ENCODE peak calls at places on chromosome 12, in six cellular contexts. V is neuronal stem cell, R is IMR-90, Y is mesenchymal stem cell, B is H1, F is mesendoderm. M is an unnamed sample.

GRCh38 chr12:64678248-64678647 is 68.0 kb downstream of the RASSF3 start:
- DNase-seq in V (no peak), R (no peak), Y (no peak), B (no peak), F (no peak), M (no peak)

GRCh38 chr12:69779928-69780327 is 41.3 kb downstream of the RAB3IP start:
- DNase-seq in V (peak), R (peak), Y (peak), B (peak), F (peak), M (peak)

GRCh38 chr12:122406701-122407154 is 15.7 kb downstream of the CLIP1 start:
- DNase-seq in V (no peak), R (peak), Y (peak), B (no peak), F (peak), M (no peak)

GRCh38 chr12:68267892-68268396 is 14.5 kb upstream of the IL22 start:
- DNase-seq in V (no peak), R (peak), Y (peak), B (no peak), F (no peak), M (no peak)

GRCh38 chr12:110693731-110694130 is 4.8 kb upstream of the HVCN1 start:
- DNase-seq in V (no peak), R (no peak), Y (no peak), B (no peak), F (no peak), M (no peak)

GRCh38 chr12:129401572-129401971 is 502.3 kb downstream of the TMEM132D start:
- DNase-seq in V (no peak), R (no peak), Y (no peak), B (no peak), F (peak), M (no peak)

GRCh38 chr12:106974525-106974924 is 12.4 kb downstream of the MTERF2 start:
- DNase-seq in V (no peak), R (no peak), Y (no peak), B (no peak), F (no peak), M (no peak)

GRCh38 chr12:79006306-79006705 is 141.7 kb downstream of the SYT1 start:
- DNase-seq in V (no peak), R (peak), Y (peak), B (no peak), F (peak), M (no peak)

GRCh38 chr12:111395557-111396187 is 10.1 kb upstream of the SH2B3 start:
- DNase-seq in V (no peak), R (no peak), Y (no peak), B (no peak), F (no peak), M (no peak)

GRCh38 chr12:18204053-18204452 is 57.3 kb upstream of the PIK3C2G start:
- DNase-seq in V (no peak), R (no peak), Y (no peak), B (no peak), F (peak), M (no peak)

GRCh38 chr12:27048822-27049752 is 26.7 kb downstream of the MED21 start:
- DNase-seq in V (no peak), R (peak), Y (peak), B (no peak), F (peak), M (no peak)

GRCh38 chr12:62686938-62687337 is 220.3 kb downstream of the MON2 start:
- DNase-seq in V (no peak), R (no peak), Y (no peak), B (no peak), F (no peak), M (no peak)

GRCh38 chr12:112539221-112539620 is 120.5 kb downstream of the PTPN11 start:
- DNase-seq in V (no peak), R (no peak), Y (peak), B (no peak), F (no peak), M (no peak)

GRCh38 chr12:94175763-94176660 is 27.6 kb downstream of the PLXNC1 start:
- DNase-seq in V (no peak), R (peak), Y (peak), B (no peak), F (no peak), M (no peak)

GRCh38 chr12:67786086-67786485 is 137.5 kb downstream of the DYRK2 start:
- DNase-seq in V (no peak), R (no peak), Y (no peak), B (no peak), F (no peak), M (no peak)

GRCh38 chr12:18677189-18677588 is 60.6 kb downstream of the PLCZ1 start:
- DNase-seq in V (no peak), R (no peak), Y (no peak), B (no peak), F (no peak), M (no peak)

GRCh38 chr12:100574262-100575074 is 984 bp downstream of the GAS2L3 start:
- DNase-seq in V (peak), R (no peak), Y (peak), B (no peak), F (peak), M (peak)

GRCh38 chr12:49666176-49666575 is 41.0 kb downstream of the FMNL3 start:
- DNase-seq in V (no peak), R (no peak), Y (no peak), B (no peak), F (no peak), M (no peak)

GRCh38 chr12:124607681-124608425 is 40.4 kb upstream of the NCOR2 start:
- DNase-seq in V (no peak), R (no peak), Y (no peak), B (no peak), F (no peak), M (no peak)

GRCh38 chr12:9869307-9870161 is at the start of gene CLEC2B:
- DNase-seq in V (no peak), R (peak), Y (peak), B (no peak), F (no peak), M (no peak)

GRCh38 chr12:97557116-97557515 is 94.5 kb downstream of the RMST start:
- DNase-seq in V (no peak), R (no peak), Y (no peak), B (no peak), F (no peak), M (no peak)

GRCh38 chr12:92108651-92109050 is 37.0 kb downstream of the BTG1 start:
- DNase-seq in V (no peak), R (peak), Y (peak), B (no peak), F (peak), M (no peak)

GRCh38 chr12:90858261-90858660 is 96.7 kb downstream of the CCER1 start:
- DNase-seq in V (peak), R (peak), Y (no peak), B (no peak), F (no peak), M (no peak)

GRCh38 chr12:110199360-110200123 is 75.4 kb downstream of the IFT81 start:
- DNase-seq in V (no peak), R (peak), Y (peak), B (peak), F (peak), M (peak)

GRCh38 chr12:68263366-68263765 is 10.0 kb upstream of the IL22 start:
- DNase-seq in V (no peak), R (peak), Y (peak), B (no peak), F (no peak), M (no peak)

GRCh38 chr12:108697905-108698304 is 33.4 kb downstream of the CORO1C start:
- DNase-seq in V (no peak), R (no peak), Y (no peak), B (no peak), F (no peak), M (no peak)

GRCh38 chr12:58774731-58775130 is 145.6 kb downstream of the LRIG3 start:
- DNase-seq in V (no peak), R (no peak), Y (no peak), B (no peak), F (no peak), M (no peak)

GRCh38 chr12:114038962-114039361 is 72.8 kb upstream of the RBM19 start:
- DNase-seq in V (no peak), R (no peak), Y (no peak), B (no peak), F (no peak), M (no peak)

GRCh38 chr12:6430124-6430989 is 14.4 kb upstream of the CD27 start:
- DNase-seq in V (no peak), R (peak), Y (peak), B (no peak), F (no peak), M (no peak)

GRCh38 chr12:112806721-112807120 is 15.2 kb downstream of the RPH3A start:
- DNase-seq in V (no peak), R (no peak), Y (no peak), B (no peak), F (no peak), M (no peak)

GRCh38 chr12:104282109-104282508 is 21.4 kb upstream of the EID3 start:
- DNase-seq in V (no peak), R (peak), Y (peak), B (no peak), F (no peak), M (no peak)

GRCh38 chr12:69897744-69898143 is 72.7 kb downstream of the MYRFL start:
- DNase-seq in V (no peak), R (peak), Y (peak), B (no peak), F (peak), M (peak)

GRCh38 chr12:101455685-101456084 is 19.5 kb upstream of the SPIC start:
- DNase-seq in V (no peak), R (no peak), Y (no peak), B (no peak), F (no peak), M (no peak)

GRCh38 chr12:71980543-71980942 is 41.9 kb downstream of the TPH2 start:
- DNase-seq in V (no peak), R (no peak), Y (no peak), B (no peak), F (peak), M (no peak)

GRCh38 chr12:12839886-12840285 is 26.7 kb downstream of the DDX47 start:
- DNase-seq in V (no peak), R (peak), Y (peak), B (no peak), F (no peak), M (no peak)

GRCh38 chr12:125674554-125674953 is 609.3 kb downstream of the AACS start:
- DNase-seq in V (no peak), R (no peak), Y (no peak), B (no peak), F (no peak), M (no peak)

GRCh38 chr12:46217686-46218508 is 50.9 kb downstream of the SLC38A1 start:
- DNase-seq in V (no peak), R (no peak), Y (no peak), B (no peak), F (no peak), M (no peak)

GRCh38 chr12:6336079-6336858 is 5.6 kb downstream of the TNFRSF1A start:
- DNase-seq in V (peak), R (peak), Y (peak), B (peak), F (peak), M (peak)

GRCh38 chr12:109950625-109951024 is 45.5 kb downstream of the GIT2 start:
- DNase-seq in V (no peak), R (no peak), Y (no peak), B (no peak), F (no peak), M (no peak)

GRCh38 chr12:124441443-124442190 is 125.8 kb downstream of the NCOR2 start:
- DNase-seq in V (no peak), R (peak), Y (peak), B (no peak), F (no peak), M (no peak)

GRCh38 chr12:47823422-47824086 is 3.9 kb upstream of the HDAC7 start:
- DNase-seq in V (no peak), R (no peak), Y (no peak), B (no peak), F (no peak), M (no peak)

GRCh38 chr12:47824198-47824597 is 4.5 kb upstream of the HDAC7 start:
- DNase-seq in V (no peak), R (no peak), Y (no peak), B (no peak), F (no peak), M (no peak)

GRCh38 chr12:47824629-47825028 is 4.9 kb upstream of the HDAC7 start:
- DNase-seq in V (no peak), R (no peak), Y (no peak), B (no peak), F (no peak), M (no peak)

GRCh38 chr12:47822863-47823262 is 3.2 kb upstream of the HDAC7 start:
- DNase-seq in V (no peak), R (no peak), Y (no peak), B (no peak), F (no peak), M (no peak)

DNA sequence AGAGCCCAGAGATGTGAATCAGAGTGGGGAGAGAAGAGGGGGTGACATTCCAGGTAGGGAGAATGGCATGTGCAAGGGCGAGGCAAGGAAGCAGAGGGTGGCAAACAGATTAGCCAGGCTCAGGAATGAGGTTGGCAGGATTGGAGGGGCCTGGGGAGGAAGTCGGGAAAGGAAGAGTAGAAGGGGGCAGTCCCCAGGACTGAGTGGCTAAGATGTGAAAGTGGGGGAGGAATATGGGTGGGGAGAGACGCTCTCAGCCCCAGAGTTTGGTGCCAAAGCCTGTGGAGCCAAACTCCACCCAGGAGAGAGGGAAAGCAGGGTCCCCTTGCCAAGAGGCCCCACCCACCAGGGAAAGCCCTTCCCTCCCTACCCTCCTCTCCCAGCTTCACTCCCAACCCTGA is 5.5 kb upstream of the HDAC7 start:
- DNase-seq in V (no peak), R (no peak), Y (no peak), B (no peak), F (no peak), M (no peak)
- H2AK5ac ChIP-seq in V (peak), R (no peak), Y (peak), B (no peak), F (no peak), M (no peak)

GRCh38 chr12:53941187-53941586 is 2.6 kb downstream of the HOXC13 start:
- DNase-seq in V (no peak), R (no peak), Y (no peak), B (no peak), F (no peak), M (no peak)
- H2AK5ac ChIP-seq in V (no peak), R (no peak), Y (no peak), B (no peak), F (no peak), M (no peak)

GRCh38 chr12:57229634-57230380 is at the start of gene SHMT2:
- DNase-seq in V (peak), R (peak), Y (peak), B (peak), F (peak), M (peak)
- H2AK5ac ChIP-seq in V (peak), R (peak), Y (peak), B (peak), F (peak), M (no peak)

GRCh38 chr12:132052191-132052932 is 91.8 kb downstream of the DDX51 start:
- DNase-seq in V (no peak), R (no peak), Y (no peak), B (no peak), F (no peak), M (no peak)
- H2AK5ac ChIP-seq in V (no peak), R (no peak), Y (no peak), B (no peak), F (no peak), M (no peak)

GRCh38 chr12:52239767-52240166 is 6.7 kb downstream of the KRT7 start:
- DNase-seq in V (no peak), R (no peak), Y (no peak), B (no peak), F (no peak), M (no peak)
- H2AK5ac ChIP-seq in V (no peak), R (no peak), Y (peak), B (no peak), F (no peak), M (no peak)

DNA sequence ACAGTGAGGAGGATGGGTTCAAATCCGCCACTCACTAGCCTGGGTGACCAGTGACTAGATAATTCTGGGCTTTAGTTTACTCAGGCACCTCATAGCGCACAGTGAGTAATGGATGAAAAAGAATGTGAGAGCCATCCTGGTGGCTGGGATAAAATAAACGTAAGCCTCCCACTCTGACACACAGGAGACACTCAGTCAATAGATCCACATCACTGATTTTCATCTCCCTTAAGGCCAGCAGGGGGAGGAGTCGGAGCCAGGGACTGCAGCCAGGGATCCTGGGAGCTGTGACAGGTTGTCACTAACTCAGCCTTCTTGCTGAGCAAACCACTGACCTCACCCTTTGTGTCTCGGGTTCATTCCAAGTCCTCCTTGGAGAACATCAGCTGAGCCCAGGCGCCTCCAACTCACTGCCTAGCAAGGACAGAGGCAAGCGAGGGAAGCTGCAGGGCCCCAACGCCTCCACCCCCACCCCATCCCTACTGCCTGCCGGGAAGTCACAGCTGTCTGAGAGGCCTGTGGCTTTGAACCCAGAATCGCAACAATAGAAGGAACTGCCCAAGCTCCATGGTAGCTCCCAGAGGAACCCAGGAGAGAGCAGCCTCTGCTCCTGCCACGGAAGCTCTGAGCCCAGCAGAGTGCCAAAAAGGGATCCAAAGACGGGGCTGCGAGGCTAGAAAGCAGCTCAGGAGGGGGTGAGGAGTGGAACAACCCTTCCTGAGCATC is 30.7 kb downstream of the PXN start:
- DNase-seq in V (no peak), R (peak), Y (peak), B (no peak), F (peak), M (peak)
- H2AK5ac ChIP-seq in V (peak), R (peak), Y (peak), B (no peak), F (peak), M (no peak)